ENCODE peak calls at places on chromosomes 2 and 18, in four cellular contexts. One of them, this sample, is unnamed.
A peak's percentile ranks its signal among the peaks of the same experiment; 100 is the strongest.

GRCh38 chr2:23363831-23364230 is 21.1 kb upstream of the KLHL29 start:
- DNase-seq in upper lobe of right lung: no peak
- DNase-seq in WERI-Rb-1: no peak
- DNase-seq in HL-60: no peak
- DNase-seq in this sample: peak; percentile 39

GRCh38 chr2:159617651-159618050 is 1.3 kb upstream of the BAZ2B start:
- DNase-seq in WERI-Rb-1: peak; percentile 46
- DNase-seq in HL-60: no peak
- DNase-seq in upper lobe of right lung: no peak
- DNase-seq in this sample: peak; percentile 51

GRCh38 chr2:208072250-208072892 is 47.0 kb upstream of the PLEKHM3 start:
- DNase-seq in upper lobe of right lung: no peak
- DNase-seq in HL-60: no peak
- DNase-seq in WERI-Rb-1: peak; percentile 68
- DNase-seq in this sample: peak; percentile 64

GRCh38 chr18:8780227-8780626 is 74.9 kb downstream of the MTCL1 start:
- DNase-seq in WERI-Rb-1: no peak
- DNase-seq in HL-60: no peak
- DNase-seq in upper lobe of right lung: no peak
- DNase-seq in this sample: no peak

GRCh38 chr2:213010106-213010779 is 141.2 kb downstream of the IKZF2 start:
- DNase-seq in WERI-Rb-1: no peak
- DNase-seq in HL-60: no peak
- DNase-seq in upper lobe of right lung: no peak
- DNase-seq in this sample: peak; percentile 18

GRCh38 chr2:235268535-235268934 is 225.3 kb upstream of the AGAP1 start:
- DNase-seq in upper lobe of right lung: no peak
- DNase-seq in HL-60: no peak
- DNase-seq in WERI-Rb-1: no peak
- DNase-seq in this sample: peak; percentile 10

GRCh38 chr2:40240067-40240466 is 211.8 kb downstream of the SLC8A1 start:
- DNase-seq in HL-60: no peak
- DNase-seq in upper lobe of right lung: peak; percentile 76
- DNase-seq in WERI-Rb-1: no peak
- DNase-seq in this sample: peak; percentile 83

GRCh38 chr2:201821080-201821479 is 14.7 kb downstream of the CDK15 start:
- DNase-seq in HL-60: no peak
- DNase-seq in WERI-Rb-1: peak; percentile 8
- DNase-seq in upper lobe of right lung: no peak
- DNase-seq in this sample: no peak

GRCh38 chr2:165499131-165499530 is 29.6 kb downstream of the CSRNP3 start:
- DNase-seq in upper lobe of right lung: no peak
- DNase-seq in HL-60: no peak
- DNase-seq in WERI-Rb-1: no peak
- DNase-seq in this sample: no peak

GRCh38 chr2:234024304-234024703 is 26.2 kb upstream of the SPP2 start:
- DNase-seq in HL-60: no peak
- DNase-seq in upper lobe of right lung: no peak
- DNase-seq in WERI-Rb-1: no peak
- DNase-seq in this sample: no peak

GRCh38 chr2:102304711-102305591 is 6.4 kb upstream of the IL1RL1 start:
- DNase-seq in HL-60: no peak
- DNase-seq in WERI-Rb-1: no peak
- DNase-seq in upper lobe of right lung: no peak
- DNase-seq in this sample: no peak

GRCh38 chr18:30359521-30359920 is 683.0 kb downstream of the DSC3 start:
- DNase-seq in WERI-Rb-1: no peak
- DNase-seq in upper lobe of right lung: no peak
- DNase-seq in HL-60: no peak
- DNase-seq in this sample: peak; percentile 37

GRCh38 chr2:71711470-71711857 is 258.1 kb downstream of the DYSF start:
- DNase-seq in HL-60: no peak
- DNase-seq in upper lobe of right lung: no peak
- DNase-seq in WERI-Rb-1: no peak
- DNase-seq in this sample: no peak

GRCh38 chr2:122451040-122451439 is 695.6 kb downstream of the TSN start:
- DNase-seq in upper lobe of right lung: no peak
- DNase-seq in WERI-Rb-1: peak; percentile 23
- DNase-seq in HL-60: peak; percentile 4
- DNase-seq in this sample: peak; percentile 33

GRCh38 chr2:28746504-28747111 is 5.0 kb upstream of the PPP1CB start:
- DNase-seq in WERI-Rb-1: no peak
- DNase-seq in upper lobe of right lung: no peak
- DNase-seq in HL-60: no peak
- DNase-seq in this sample: no peak

GRCh38 chr18:55262021-55262560 is 302.8 kb upstream of the CCDC68 start:
- DNase-seq in WERI-Rb-1: no peak
- DNase-seq in HL-60: no peak
- DNase-seq in upper lobe of right lung: no peak
- DNase-seq in this sample: no peak

GRCh38 chr2:145845207-145845894 is 1325.4 kb upstream of the ZEB2 start:
- DNase-seq in HL-60: no peak
- DNase-seq in upper lobe of right lung: no peak
- DNase-seq in WERI-Rb-1: no peak
- DNase-seq in this sample: no peak

GRCh38 chr2:152407806-152408205 is 72.8 kb downstream of the FMNL2 start:
- DNase-seq in upper lobe of right lung: no peak
- DNase-seq in HL-60: no peak
- DNase-seq in WERI-Rb-1: peak; percentile 24
- DNase-seq in this sample: no peak

GRCh38 chr18:67010916-67011315 is 407.0 kb upstream of the CDH19 start:
- DNase-seq in HL-60: no peak
- DNase-seq in upper lobe of right lung: no peak
- DNase-seq in WERI-Rb-1: no peak
- DNase-seq in this sample: peak; percentile 92

GRCh38 chr2:234932591-234933168 is 19.1 kb upstream of the SH3BP4 start:
- DNase-seq in WERI-Rb-1: no peak
- DNase-seq in upper lobe of right lung: no peak
- DNase-seq in HL-60: no peak
- DNase-seq in this sample: no peak

GRCh38 chr18:58781627-58782194 is 83.0 kb upstream of the ZNF532 start:
- DNase-seq in HL-60: peak; percentile 37
- DNase-seq in upper lobe of right lung: peak; percentile 72
- DNase-seq in WERI-Rb-1: peak; percentile 85
- DNase-seq in this sample: peak; percentile 65

GRCh38 chr2:108917078-108917440 is 72.0 kb downstream of the EDAR start:
- DNase-seq in HL-60: no peak
- DNase-seq in upper lobe of right lung: peak; percentile 39
- DNase-seq in WERI-Rb-1: no peak
- DNase-seq in this sample: peak; percentile 21

GRCh38 chr2:238489431-238489830 is 62.7 kb downstream of the ASB1 start:
- DNase-seq in WERI-Rb-1: no peak
- DNase-seq in upper lobe of right lung: no peak
- DNase-seq in HL-60: no peak
- DNase-seq in this sample: no peak

GRCh38 chr2:210162466-210163124 is 8.6 kb downstream of the KANSL1L start:
- DNase-seq in WERI-Rb-1: no peak
- DNase-seq in HL-60: no peak
- DNase-seq in upper lobe of right lung: no peak
- DNase-seq in this sample: no peak

GRCh38 chr18:37778417-37779165 is 213.0 kb upstream of the CELF4 start:
- DNase-seq in WERI-Rb-1: peak; percentile 82
- DNase-seq in HL-60: peak; percentile 30
- DNase-seq in upper lobe of right lung: peak; percentile 83
- DNase-seq in this sample: peak; percentile 36

GRCh38 chr18:58788971-58789797 is 75.5 kb upstream of the ZNF532 start:
- DNase-seq in upper lobe of right lung: no peak
- DNase-seq in WERI-Rb-1: no peak
- DNase-seq in HL-60: no peak
- DNase-seq in this sample: peak; percentile 48

GRCh38 chr18:39604836-39605235 is 2039.2 kb upstream of the CELF4 start:
- DNase-seq in upper lobe of right lung: no peak
- DNase-seq in WERI-Rb-1: no peak
- DNase-seq in HL-60: no peak
- DNase-seq in this sample: peak; percentile 56

GRCh38 chr2:43576983-43577892 is 18.6 kb downstream of the THADA start:
- DNase-seq in WERI-Rb-1: no peak
- DNase-seq in HL-60: no peak
- DNase-seq in upper lobe of right lung: no peak
- DNase-seq in this sample: peak; percentile 66

GRCh38 chr2:128380061-128380889 is 61.6 kb upstream of the HS6ST1 start:
- DNase-seq in HL-60: no peak
- DNase-seq in WERI-Rb-1: no peak
- DNase-seq in upper lobe of right lung: peak; percentile 67
- DNase-seq in this sample: no peak

GRCh38 chr18:55141318-55141717 is 182.1 kb upstream of the CCDC68 start:
- DNase-seq in upper lobe of right lung: no peak
- DNase-seq in HL-60: no peak
- DNase-seq in WERI-Rb-1: no peak
- DNase-seq in this sample: no peak

GRCh38 chr2:62303818-62304217 is 107.9 kb downstream of the B3GNT2 start:
- DNase-seq in HL-60: peak; percentile 68
- DNase-seq in WERI-Rb-1: no peak
- DNase-seq in upper lobe of right lung: no peak
- DNase-seq in this sample: no peak

GRCh38 chr2:50722828-50723227 is 309.1 kb downstream of the NRXN1 start:
- DNase-seq in HL-60: no peak
- DNase-seq in upper lobe of right lung: no peak
- DNase-seq in WERI-Rb-1: no peak
- DNase-seq in this sample: no peak

GRCh38 chr18:9237982-9238381 is 96.6 kb upstream of the TWSG1 start:
- DNase-seq in HL-60: no peak
- DNase-seq in WERI-Rb-1: no peak
- DNase-seq in upper lobe of right lung: no peak
- DNase-seq in this sample: no peak

GRCh38 chr2:27742571-27742970 is 28.9 kb upstream of the MRPL33 start:
- DNase-seq in WERI-Rb-1: no peak
- DNase-seq in upper lobe of right lung: no peak
- DNase-seq in HL-60: no peak
- DNase-seq in this sample: no peak

GRCh38 chr2:27003857-27004256 is 28.9 kb upstream of the TMEM214 start:
- DNase-seq in upper lobe of right lung: no peak
- DNase-seq in HL-60: no peak
- DNase-seq in WERI-Rb-1: no peak
- DNase-seq in this sample: peak; percentile 49

GRCh38 chr2:9797086-9797485 is 46.2 kb upstream of the TAF1B start:
- DNase-seq in WERI-Rb-1: no peak
- DNase-seq in HL-60: no peak
- DNase-seq in upper lobe of right lung: no peak
- DNase-seq in this sample: no peak

GRCh38 chr2:241548451-241548835 is 10.1 kb upstream of the BOK start:
- DNase-seq in HL-60: no peak
- DNase-seq in WERI-Rb-1: no peak
- DNase-seq in upper lobe of right lung: no peak
- DNase-seq in this sample: no peak

GRCh38 chr2:38187416-38188127 is 111.6 kb upstream of the CYP1B1 start:
- DNase-seq in WERI-Rb-1: no peak
- DNase-seq in HL-60: no peak
- DNase-seq in upper lobe of right lung: peak; percentile 73
- DNase-seq in this sample: peak; percentile 90

GRCh38 chr2:186992597-186992996 is 143.6 kb upstream of the ZSWIM2 start:
- DNase-seq in HL-60: no peak
- DNase-seq in WERI-Rb-1: no peak
- DNase-seq in upper lobe of right lung: no peak
- DNase-seq in this sample: no peak

GRCh38 chr18:22465859-22466602 is 48.3 kb upstream of the CTAGE1 start:
- DNase-seq in HL-60: no peak
- DNase-seq in WERI-Rb-1: no peak
- DNase-seq in upper lobe of right lung: no peak
- DNase-seq in this sample: peak; percentile 97
- TF ChIP-seq CTCF in HL-60: no peak
- TF ChIP-seq CTCF in WERI-Rb-1: no peak
- TF ChIP-seq CTCF in upper lobe of right lung: no peak
- TF ChIP-seq CTCF in this sample: no peak

DNA sequence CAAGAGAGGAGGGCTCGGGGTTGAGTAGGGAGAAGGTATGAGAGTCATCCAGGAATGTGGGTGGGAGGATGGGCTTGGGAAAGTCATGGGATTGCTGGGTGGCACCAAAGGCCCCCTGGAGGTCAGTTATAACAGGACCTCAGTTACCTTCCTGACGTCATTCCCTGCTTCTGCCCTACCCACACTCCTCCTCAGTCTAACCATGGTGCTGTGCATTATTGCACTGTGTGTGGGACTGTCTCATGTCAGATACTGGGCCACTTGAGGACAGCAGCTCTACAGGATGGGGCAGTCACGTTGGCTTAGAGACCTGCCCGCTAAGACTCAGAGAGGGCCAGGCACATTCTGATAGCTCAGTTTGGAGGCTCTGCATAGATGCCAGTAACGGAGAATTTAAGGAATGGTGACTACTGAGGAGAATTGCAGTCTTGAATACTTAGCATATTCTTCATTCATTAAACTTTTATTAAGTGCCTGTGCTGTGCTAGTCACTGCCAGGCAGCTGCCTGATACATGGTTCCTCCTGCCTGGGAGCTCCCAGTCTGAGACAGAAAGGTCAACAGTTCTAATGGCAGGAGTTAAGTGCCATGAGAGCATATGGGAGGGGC is 90.5 kb downstream of the LAMA3 start:
- DNase-seq in WERI-Rb-1: no peak
- DNase-seq in upper lobe of right lung: no peak
- DNase-seq in HL-60: no peak
- DNase-seq in this sample: peak; percentile 32
- TF ChIP-seq CTCF in WERI-Rb-1: peak; percentile 39
- TF ChIP-seq CTCF in upper lobe of right lung: no peak
- TF ChIP-seq CTCF in HL-60: no peak
- TF ChIP-seq CTCF in this sample: no peak

DNA sequence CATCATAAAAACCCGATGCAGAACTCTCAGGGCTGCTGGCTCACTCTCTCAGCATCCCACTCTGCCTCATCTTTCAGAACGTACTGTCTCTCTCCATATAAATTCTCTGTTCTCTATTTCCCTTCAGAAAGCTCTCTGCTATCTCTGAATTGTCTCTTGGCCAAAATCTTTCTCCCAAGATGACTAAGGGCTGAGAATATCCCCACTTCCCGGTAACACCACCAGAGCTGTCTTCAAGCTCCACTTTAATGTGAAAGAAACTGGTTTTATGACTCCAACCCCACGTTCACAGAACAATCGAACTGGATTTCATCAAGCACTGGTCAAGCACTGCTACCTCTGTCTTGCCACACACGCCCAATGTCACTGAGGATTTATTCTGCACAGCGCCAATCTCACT is 22.4 kb downstream of the TGFBRAP1 start:
- DNase-seq in upper lobe of right lung: no peak
- DNase-seq in WERI-Rb-1: no peak
- DNase-seq in HL-60: no peak
- DNase-seq in this sample: no peak
- TF ChIP-seq CTCF in upper lobe of right lung: no peak
- TF ChIP-seq CTCF in WERI-Rb-1: no peak
- TF ChIP-seq CTCF in HL-60: no peak
- TF ChIP-seq CTCF in this sample: no peak

DNA sequence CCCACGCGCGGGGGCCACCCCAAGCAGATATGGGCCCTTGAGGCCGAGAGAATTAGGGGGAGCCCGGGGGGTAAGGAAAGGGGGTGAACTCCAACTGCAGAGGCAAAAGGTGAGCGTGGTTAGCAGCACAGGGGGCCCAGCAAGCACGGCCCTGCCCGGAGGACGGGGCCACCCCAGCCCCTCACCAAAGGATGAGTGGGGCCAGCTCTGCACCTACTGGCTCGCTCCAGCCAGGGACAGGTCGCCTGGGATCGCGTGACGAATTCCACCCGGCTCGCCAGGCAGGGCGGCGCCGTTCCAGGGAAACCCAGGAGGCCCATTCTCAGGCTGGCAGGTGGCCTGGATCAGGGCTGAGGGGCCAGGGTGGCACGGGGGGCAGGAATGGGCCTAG is 38.6 kb downstream of the BIN1 start:
- DNase-seq in HL-60: no peak
- DNase-seq in WERI-Rb-1: no peak
- DNase-seq in upper lobe of right lung: no peak
- DNase-seq in this sample: no peak
- TF ChIP-seq CTCF in HL-60: no peak
- TF ChIP-seq CTCF in WERI-Rb-1: no peak
- TF ChIP-seq CTCF in upper lobe of right lung: no peak
- TF ChIP-seq CTCF in this sample: no peak

This sample was measured in bronchial epithelial cell.